ENCODE peak calls at places on chromosomes 5 and 9, in four cellular contexts. F is BJ; R is CD8-positive, alpha-beta memory T cell; V is Daoy. H is an unnamed sample.

GRCh38 chr9:69945671-69946141 is 97.9 kb upstream of the MAMDC2 start:
- DNase-seq in F (peak; percentile 85), R (no peak), V (no peak), H (peak; percentile 25)

GRCh38 chr9:27549196-27549737 is 19.7 kb upstream of the MOB3B start:
- DNase-seq in F (no peak), R (no peak), V (no peak), H (peak; percentile 38)

GRCh38 chr5:179530069-179530998 is 20.0 kb upstream of the RUFY1 start:
- DNase-seq in F (no peak), R (peak; percentile 74), V (peak; percentile 17), H (no peak)

GRCh38 chr9:110606179-110606578 is 26.6 kb upstream of the SVEP1 start:
- DNase-seq in F (no peak), R (no peak), V (no peak), H (no peak)

GRCh38 chr5:56321236-56321881 is 88.2 kb upstream of the ANKRD55 start:
- DNase-seq in F (no peak), R (no peak), V (no peak), H (no peak)

GRCh38 chr9:5574998-5575397 is 53.9 kb upstream of the RIC1 start:
- DNase-seq in F (no peak), R (no peak), V (no peak), H (no peak)

GRCh38 chr9:75889577-75889976 is 896 bp upstream of the PCSK5 start:
- DNase-seq in F (no peak), R (no peak), V (peak; percentile 24), H (no peak)

GRCh38 chr5:149060325-149060724 is 2.5 kb downstream of the SH3TC2 start:
- DNase-seq in F (no peak), R (no peak), V (no peak), H (no peak)

GRCh38 chr9:18472915-18473314 is 1.0 kb upstream of the ADAMTSL1 start:
- DNase-seq in F (no peak), R (no peak), V (no peak), H (no peak)

GRCh38 chr9:34085581-34086500 is 37.2 kb upstream of the UBAP2 start:
- DNase-seq in F (no peak), R (no peak), V (no peak), H (no peak)

GRCh38 chr9:112819635-112820496 is 69.3 kb downstream of the SNX30 start:
- DNase-seq in F (peak; percentile 31), R (no peak), V (peak; percentile 62), H (peak; percentile 20)

GRCh38 chr5:53917095-53917494 is 356.7 kb downstream of the NDUFS4 start:
- DNase-seq in F (no peak), R (no peak), V (peak; percentile 4), H (no peak)

GRCh38 chr5:180703912-180704311 is 35.9 kb downstream of the OR2Y1 start:
- DNase-seq in F (no peak), R (no peak), V (no peak), H (no peak)

GRCh38 chr9:108776920-108777650 is 78.7 kb downstream of the ACTL7B start:
- DNase-seq in F (no peak), R (no peak), V (peak; percentile 75), H (peak; percentile 2)

GRCh38 chr9:120937596-120937995 is 11.0 kb upstream of the TRAF1 start:
- DNase-seq in F (no peak), R (no peak), V (peak; percentile 89), H (no peak)

GRCh38 chr9:75930766-75931311 is 40.4 kb downstream of the PCSK5 start:
- DNase-seq in F (no peak), R (no peak), V (no peak), H (no peak)

GRCh38 chr9:84068872-84069271 is 88.3 kb downstream of the RMI1 start:
- DNase-seq in F (no peak), R (no peak), V (no peak), H (no peak)

GRCh38 chr5:80346055-80346454 is 26.3 kb downstream of the SPZ1 start:
- DNase-seq in F (no peak), R (peak; percentile 30), V (peak; percentile 6), H (no peak)

GRCh38 chr5:80504833-80505232 is 16.9 kb downstream of the FAM151B start:
- DNase-seq in F (no peak), R (no peak), V (no peak), H (no peak)

GRCh38 chr9:132472199-132472598 is 62.2 kb downstream of the CFAP77 start:
- DNase-seq in F (no peak), R (no peak), V (no peak), H (no peak)

GRCh38 chr5:78808380-78808779 is 159.8 kb upstream of the LHFPL2 start:
- DNase-seq in F (no peak), R (no peak), V (no peak), H (no peak)

GRCh38 chr9:77764894-77765780 is 117.0 kb upstream of the GNA14 start:
- DNase-seq in F (no peak), R (no peak), V (peak; percentile 22), H (peak; percentile 49)

GRCh38 chr9:36276840-36277239 is 18.6 kb upstream of the GNE start:
- DNase-seq in F (peak; percentile 57), R (no peak), V (peak; percentile 75), H (peak; percentile 14)

GRCh38 chr5:174892742-174893141 is 168.4 kb downstream of the MSX2 start:
- DNase-seq in F (no peak), R (no peak), V (no peak), H (no peak)

GRCh38 chr5:174720612-174721521 is 3.5 kb upstream of the MSX2 start:
- DNase-seq in F (no peak), R (no peak), V (peak; percentile 47), H (no peak)

GRCh38 chr5:10733426-10733825 is 27.6 kb downstream of the DAP start:
- DNase-seq in F (no peak), R (no peak), V (no peak), H (no peak)

GRCh38 chr9:7234144-7234543 is 476.4 kb downstream of the KDM4C start:
- DNase-seq in F (no peak), R (no peak), V (peak; percentile 6), H (no peak)

GRCh38 chr5:67047180-67047579 is 149.4 kb downstream of the CD180 start:
- DNase-seq in F (no peak), R (no peak), V (no peak), H (no peak)

GRCh38 chr9:81150016-81150625 is 539.2 kb downstream of the TLE1 start:
- DNase-seq in F (no peak), R (no peak), V (no peak), H (no peak)

GRCh38 chr9:123318961-123319421 is 37.0 kb upstream of the CRB2 start:
- DNase-seq in F (no peak), R (no peak), V (no peak), H (no peak)

GRCh38 chr5:113371788-113372196 is 63.0 kb downstream of the TSSK1B start:
- DNase-seq in F (no peak), R (no peak), V (no peak), H (no peak)

GRCh38 chr9:123769723-123770122 is 160.2 kb downstream of the DENND1A start:
- DNase-seq in F (no peak), R (no peak), V (peak; percentile 35), H (no peak)

GRCh38 chr9:37997636-37998374 is 71.2 kb downstream of the SHB start:
- DNase-seq in F (no peak), R (no peak), V (no peak), H (no peak)

GRCh38 chr5:139481122-139481533 is 1.4 kb downstream of the STING1 start:
- DNase-seq in F (no peak), R (no peak), V (no peak), H (no peak)

GRCh38 chr5:115602585-115603125 is 376 bp upstream of the TICAM2 start:
- DNase-seq in F (no peak), R (no peak), V (no peak), H (no peak)

GRCh38 chr5:136364307-136364706 is 1.0 kb downstream of the TRPC7 start:
- DNase-seq in F (no peak), R (no peak), V (peak; percentile 13), H (no peak)

GRCh38 chr5:151775025-151775606 is 3.4 kb downstream of the G3BP1 start:
- DNase-seq in F (no peak), R (no peak), V (no peak), H (no peak)